ENCODE peak calls at places on chromosomes 6 and 20, in five cellular contexts. One of them, this sample, is unnamed.

GRCh38 chr6:113184291-113184690 is 672.9 kb upstream of the MARCKS start:
- DNase-seq in lower leg skin: no peak
- DNase-seq in prostate gland: no peak
- DNase-seq in cardiac muscle cell: peak
- DNase-seq in tibial artery: no peak
- DNase-seq in this sample: no peak

GRCh38 chr6:152295920-152296319 is 341.2 kb downstream of the SYNE1 start:
- DNase-seq in lower leg skin: no peak
- DNase-seq in prostate gland: no peak
- DNase-seq in cardiac muscle cell: no peak
- DNase-seq in tibial artery: no peak
- DNase-seq in this sample: no peak

GRCh38 chr20:37651932-37652331 is 41.9 kb upstream of the CTNNBL1 start:
- DNase-seq in lower leg skin: no peak
- DNase-seq in prostate gland: peak
- DNase-seq in cardiac muscle cell: peak
- DNase-seq in tibial artery: no peak
- DNase-seq in this sample: peak

GRCh38 chr6:134178230-134179044 is 126.0 kb upstream of the SLC2A12 start:
- DNase-seq in lower leg skin: peak
- DNase-seq in prostate gland: peak
- DNase-seq in cardiac muscle cell: peak
- DNase-seq in tibial artery: peak
- DNase-seq in this sample: peak

GRCh38 chr6:100673641-100674040 is 207.5 kb downstream of the ASCC3 start:
- DNase-seq in lower leg skin: no peak
- DNase-seq in prostate gland: no peak
- DNase-seq in cardiac muscle cell: no peak
- DNase-seq in tibial artery: no peak
- DNase-seq in this sample: no peak

GRCh38 chr6:109024784-109025183 is 69.9 kb downstream of the SESN1 start:
- DNase-seq in lower leg skin: no peak
- DNase-seq in prostate gland: no peak
- DNase-seq in cardiac muscle cell: peak
- DNase-seq in tibial artery: no peak
- DNase-seq in this sample: no peak

GRCh38 chr20:50111120-50111828 is 1.7 kb downstream of the UBE2V1 start:
- DNase-seq in lower leg skin: no peak
- DNase-seq in prostate gland: no peak
- DNase-seq in cardiac muscle cell: peak
- DNase-seq in tibial artery: no peak
- DNase-seq in this sample: no peak

GRCh38 chr6:150672792-150673191 is 73.1 kb downstream of the PLEKHG1 start:
- DNase-seq in lower leg skin: no peak
- DNase-seq in prostate gland: no peak
- DNase-seq in cardiac muscle cell: no peak
- DNase-seq in tibial artery: no peak
- DNase-seq in this sample: no peak

GRCh38 chr6:104349191-104349590 is 510.5 kb downstream of the HACE1 start:
- DNase-seq in lower leg skin: no peak
- DNase-seq in prostate gland: no peak
- DNase-seq in cardiac muscle cell: no peak
- DNase-seq in tibial artery: no peak
- DNase-seq in this sample: no peak

GRCh38 chr20:44720617-44720993 is 5.4 kb downstream of the CCN5 start:
- DNase-seq in lower leg skin: no peak
- DNase-seq in prostate gland: peak
- DNase-seq in cardiac muscle cell: peak
- DNase-seq in tibial artery: peak
- DNase-seq in this sample: no peak

GRCh38 chr20:32437391-32438074 is 79.4 kb downstream of the ASXL1 start:
- DNase-seq in lower leg skin: no peak
- DNase-seq in prostate gland: no peak
- DNase-seq in cardiac muscle cell: no peak
- DNase-seq in tibial artery: no peak
- DNase-seq in this sample: no peak

GRCh38 chr6:91477688-91478087 is 890.8 kb upstream of the MAP3K7 start:
- DNase-seq in lower leg skin: no peak
- DNase-seq in prostate gland: no peak
- DNase-seq in cardiac muscle cell: no peak
- DNase-seq in tibial artery: no peak
- DNase-seq in this sample: no peak

GRCh38 chr6:157666721-157667120 is 156.3 kb upstream of the SNX9 start:
- DNase-seq in lower leg skin: no peak
- DNase-seq in prostate gland: no peak
- DNase-seq in cardiac muscle cell: no peak
- DNase-seq in tibial artery: no peak
- DNase-seq in this sample: no peak

GRCh38 chr6:143064996-143065683 is 4.5 kb downstream of the AIG1 start:
- DNase-seq in lower leg skin: no peak
- DNase-seq in prostate gland: no peak
- DNase-seq in cardiac muscle cell: peak
- DNase-seq in tibial artery: no peak
- DNase-seq in this sample: no peak

GRCh38 chr6:102619585-102619984 is 1226.1 kb downstream of the GRIK2 start:
- DNase-seq in lower leg skin: no peak
- DNase-seq in prostate gland: no peak
- DNase-seq in cardiac muscle cell: peak
- DNase-seq in tibial artery: no peak
- DNase-seq in this sample: peak

GRCh38 chr6:91299544-91300491 is 712.9 kb upstream of the MAP3K7 start:
- DNase-seq in lower leg skin: no peak
- DNase-seq in prostate gland: no peak
- DNase-seq in cardiac muscle cell: peak
- DNase-seq in tibial artery: no peak
- DNase-seq in this sample: no peak

GRCh38 chr6:52063584-52064400 is 23.6 kb downstream of the PKHD1 start:
- DNase-seq in lower leg skin: no peak
- DNase-seq in prostate gland: no peak
- DNase-seq in cardiac muscle cell: peak
- DNase-seq in tibial artery: no peak
- DNase-seq in this sample: peak

GRCh38 chr6:30463651-30464618 is 25.4 kb upstream of the HLA-E start:
- DNase-seq in lower leg skin: no peak
- DNase-seq in prostate gland: no peak
- DNase-seq in cardiac muscle cell: peak
- DNase-seq in tibial artery: no peak
- DNase-seq in this sample: no peak

GRCh38 chr6:118980063-118980462 is 45.1 kb upstream of the MCM9 start:
- DNase-seq in lower leg skin: peak
- DNase-seq in prostate gland: no peak
- DNase-seq in cardiac muscle cell: peak
- DNase-seq in tibial artery: no peak
- DNase-seq in this sample: no peak

GRCh38 chr20:58702859-58703648 is 10.5 kb downstream of the NPEPL1 start:
- DNase-seq in lower leg skin: no peak
- DNase-seq in prostate gland: no peak
- DNase-seq in cardiac muscle cell: no peak
- DNase-seq in tibial artery: no peak
- DNase-seq in this sample: no peak

GRCh38 chr6:153814136-153814535 is 224.9 kb upstream of the OPRM1 start:
- DNase-seq in lower leg skin: no peak
- DNase-seq in prostate gland: no peak
- DNase-seq in cardiac muscle cell: no peak
- DNase-seq in tibial artery: no peak
- DNase-seq in this sample: no peak

GRCh38 chr6:110329729-110330436 is 28.3 kb downstream of the METTL24 start:
- DNase-seq in lower leg skin: no peak
- DNase-seq in prostate gland: no peak
- DNase-seq in cardiac muscle cell: peak
- DNase-seq in tibial artery: no peak
- DNase-seq in this sample: no peak

GRCh38 chr6:35317483-35318199 is 20.0 kb downstream of the DEF6 start:
- DNase-seq in lower leg skin: no peak
- DNase-seq in prostate gland: no peak
- DNase-seq in cardiac muscle cell: no peak
- DNase-seq in tibial artery: no peak
- DNase-seq in this sample: no peak

GRCh38 chr6:53390010-53390409 is 41.3 kb upstream of the ELOVL5 start:
- DNase-seq in lower leg skin: no peak
- DNase-seq in prostate gland: no peak
- DNase-seq in cardiac muscle cell: no peak
- DNase-seq in tibial artery: no peak
- DNase-seq in this sample: no peak

GRCh38 chr6:11460837-11461661 is 76.5 kb upstream of the TMEM170B start:
- DNase-seq in lower leg skin: no peak
- DNase-seq in prostate gland: no peak
- DNase-seq in cardiac muscle cell: no peak
- DNase-seq in tibial artery: no peak
- DNase-seq in this sample: no peak

GRCh38 chr20:50694379-50695143 is 3.2 kb upstream of the RIPOR3 start:
- DNase-seq in lower leg skin: no peak
- DNase-seq in prostate gland: no peak
- DNase-seq in cardiac muscle cell: no peak
- DNase-seq in tibial artery: no peak
- DNase-seq in this sample: no peak

GRCh38 chr6:5663739-5664138 is 343.0 kb downstream of the NRN1 start:
- DNase-seq in lower leg skin: no peak
- DNase-seq in prostate gland: no peak
- DNase-seq in cardiac muscle cell: no peak
- DNase-seq in tibial artery: no peak
- DNase-seq in this sample: no peak

GRCh38 chr6:33878541-33878940 is 74.7 kb upstream of the MLN start:
- DNase-seq in lower leg skin: no peak
- DNase-seq in prostate gland: no peak
- DNase-seq in cardiac muscle cell: no peak
- DNase-seq in tibial artery: no peak
- DNase-seq in this sample: no peak

GRCh38 chr6:33877982-33878381 is 74.2 kb upstream of the MLN start:
- DNase-seq in lower leg skin: no peak
- DNase-seq in prostate gland: peak
- DNase-seq in cardiac muscle cell: no peak
- DNase-seq in tibial artery: no peak
- DNase-seq in this sample: no peak

GRCh38 chr6:33875141-33875581 is 71.4 kb upstream of the MLN start:
- DNase-seq in lower leg skin: no peak
- DNase-seq in prostate gland: no peak
- DNase-seq in cardiac muscle cell: peak
- DNase-seq in tibial artery: no peak
- DNase-seq in this sample: no peak

GRCh38 chr6:33874136-33874535 is 70.3 kb upstream of the MLN start:
- DNase-seq in lower leg skin: no peak
- DNase-seq in prostate gland: no peak
- DNase-seq in cardiac muscle cell: no peak
- DNase-seq in tibial artery: no peak
- DNase-seq in this sample: no peak

DNA sequence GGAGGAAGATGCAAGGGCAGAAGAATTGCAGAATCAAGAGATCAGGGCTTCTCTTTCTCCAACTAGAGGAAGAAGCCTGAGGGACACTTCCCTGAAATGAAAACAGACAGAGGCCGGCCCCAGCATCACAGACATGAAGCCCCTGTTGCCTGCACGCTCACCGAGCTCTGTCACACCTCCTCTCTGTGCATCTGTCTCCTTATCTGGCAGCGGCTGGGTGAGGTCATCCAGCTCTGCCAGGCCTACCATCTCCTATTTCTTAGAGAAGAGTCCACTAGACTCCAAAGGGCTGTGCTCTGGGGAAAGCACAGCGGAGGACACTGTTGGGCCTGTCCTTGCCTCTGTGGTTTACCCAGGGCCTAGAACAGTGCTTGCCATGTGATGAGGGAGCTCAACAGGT is 71.9 kb upstream of the MLN start:
- DNase-seq in lower leg skin: no peak
- DNase-seq in prostate gland: no peak
- DNase-seq in cardiac muscle cell: no peak
- DNase-seq in tibial artery: no peak
- DNase-seq in this sample: no peak
- TF ChIP-seq CTCF in lower leg skin: no peak
- TF ChIP-seq CTCF in prostate gland: no peak
- TF ChIP-seq CTCF in cardiac muscle cell: no peak
- TF ChIP-seq CTCF in tibial artery: no peak
- TF ChIP-seq CTCF in this sample: no peak

GRCh38 chr6:15444881-15445280 is 199.0 kb downstream of the JARID2 start:
- DNase-seq in lower leg skin: no peak
- DNase-seq in prostate gland: no peak
- DNase-seq in cardiac muscle cell: no peak
- DNase-seq in tibial artery: no peak
- DNase-seq in this sample: no peak
- TF ChIP-seq CTCF in lower leg skin: no peak
- TF ChIP-seq CTCF in prostate gland: no peak
- TF ChIP-seq CTCF in cardiac muscle cell: no peak
- TF ChIP-seq CTCF in tibial artery: no peak
- TF ChIP-seq CTCF in this sample: no peak

GRCh38 chr6:125779924-125780539 is 10.7 kb upstream of the NCOA7 start:
- DNase-seq in lower leg skin: peak
- DNase-seq in prostate gland: peak
- DNase-seq in cardiac muscle cell: peak
- DNase-seq in tibial artery: peak
- DNase-seq in this sample: peak
- TF ChIP-seq CTCF in lower leg skin: no peak
- TF ChIP-seq CTCF in prostate gland: peak
- TF ChIP-seq CTCF in cardiac muscle cell: peak
- TF ChIP-seq CTCF in tibial artery: peak
- TF ChIP-seq CTCF in this sample: no peak

GRCh38 chr6:45838486-45838885 is 177.2 kb downstream of the CLIC5 start:
- DNase-seq in lower leg skin: no peak
- DNase-seq in prostate gland: no peak
- DNase-seq in cardiac muscle cell: no peak
- DNase-seq in tibial artery: no peak
- DNase-seq in this sample: no peak

GRCh38 chr6:45836438-45836824 is 179.2 kb downstream of the CLIC5 start:
- DNase-seq in lower leg skin: no peak
- DNase-seq in prostate gland: no peak
- DNase-seq in cardiac muscle cell: no peak
- DNase-seq in tibial artery: no peak
- DNase-seq in this sample: no peak

GRCh38 chr6:45838996-45839395 is 176.7 kb downstream of the CLIC5 start:
- DNase-seq in lower leg skin: no peak
- DNase-seq in prostate gland: no peak
- DNase-seq in cardiac muscle cell: no peak
- DNase-seq in tibial artery: no peak
- DNase-seq in this sample: no peak

GRCh38 chr6:45836984-45837383 is 178.7 kb downstream of the CLIC5 start:
- DNase-seq in lower leg skin: no peak
- DNase-seq in prostate gland: no peak
- DNase-seq in cardiac muscle cell: no peak
- DNase-seq in tibial artery: no peak
- DNase-seq in this sample: no peak

GRCh38 chr6:45837541-45838200 is 178.0 kb downstream of the CLIC5 start:
- DNase-seq in lower leg skin: no peak
- DNase-seq in prostate gland: no peak
- DNase-seq in cardiac muscle cell: no peak
- DNase-seq in tibial artery: no peak
- DNase-seq in this sample: no peak
- TF ChIP-seq CTCF in lower leg skin: no peak
- TF ChIP-seq CTCF in prostate gland: no peak
- TF ChIP-seq CTCF in cardiac muscle cell: no peak
- TF ChIP-seq CTCF in tibial artery: no peak
- TF ChIP-seq CTCF in this sample: no peak